ENCODE peak calls at places on chromosomes 11 and 22, in ten cellular contexts. D is esophagus squamous epithelium; O is activated CD4-positive, CD25-positive, alpha-beta regulatory T cell; P is T-helper 22 cell; U is WTC11; R is NCI-H1092; J is stimulated activated CD4-positive, alpha-beta T cell treated with anti-CD3 and anti-CD28 coated beads, Interleukin-4, amount 100 ng/mL, for 4 hours; B is Panc1; W is GDM1; T is heart left ventricle. H is an unnamed sample.

GRCh38 chr11:34633990-34634725 is 13.3 kb downstream of the EHF start:
- DNase-seq in J (no peak), D (no peak), B (no peak), R (no peak), P (no peak), U (no peak), O (no peak), T (no peak), W (no peak), H (no peak)

GRCh38 chr22:30234786-30235470 is 11.6 kb downstream of the LIF start:
- DNase-seq in U (no peak), J (no peak), R (no peak), P (no peak), W (no peak), T (no peak), D (no peak), O (no peak), B (no peak), H (no peak)

GRCh38 chr11:107695446-107695845 is 16.4 kb downstream of the SLN start:
- DNase-seq in O (no peak), W (no peak), D (no peak), U (no peak), J (no peak), T (no peak), B (no peak), P (no peak), R (no peak), H (no peak)

GRCh38 chr22:49381595-49382450 is 445.9 kb downstream of the BRD1 start:
- DNase-seq in P (no peak), T (no peak), J (no peak), D (no peak), B (no peak), U (no peak), W (no peak), R (no peak), O (no peak), H (no peak)

GRCh38 chr22:17501679-17502285 is 61.5 kb upstream of the SLC25A18 start:
- DNase-seq in W (peak), P (no peak), R (peak), D (no peak), U (no peak), J (peak), O (peak), B (peak), T (peak), H (no peak)

GRCh38 chr11:27663294-27663693 is 37.0 kb downstream of the BDNF start:
- DNase-seq in B (no peak), R (no peak), O (no peak), P (no peak), W (no peak), U (no peak), J (no peak), D (no peak), T (no peak), H (no peak)

GRCh38 chr11:117221775-117222517 is 9.9 kb downstream of the PCSK7 start:
- DNase-seq in J (no peak), W (no peak), P (no peak), O (no peak), D (no peak), T (peak), R (peak), B (no peak), U (no peak), H (no peak)

GRCh38 chr11:69232821-69233760 is 60.9 kb upstream of the MYEOV start:
- DNase-seq in D (no peak), P (no peak), O (no peak), T (peak), W (no peak), B (no peak), U (no peak), R (no peak), J (no peak), H (no peak)

GRCh38 chr11:90738799-90739198 is 516.0 kb upstream of the CHORDC1 start:
- DNase-seq in R (no peak), T (no peak), D (no peak), W (no peak), O (no peak), B (no peak), P (no peak), U (no peak), J (no peak), H (no peak)

GRCh38 chr11:3154001-3154599 is 11.0 kb downstream of the OSBPL5 start:
- DNase-seq in O (no peak), J (no peak), T (no peak), P (no peak), R (no peak), D (no peak), B (no peak), U (no peak), W (no peak), H (no peak)

GRCh38 chr11:104547996-104548661 is 350.1 kb downstream of the CASP12 start:
- DNase-seq in R (no peak), P (no peak), O (no peak), U (peak), B (no peak), D (no peak), T (no peak), J (no peak), W (no peak), H (no peak)

GRCh38 chr11:26204110-26204509 is 127.8 kb upstream of the ANO3 start:
- DNase-seq in O (no peak), T (no peak), R (no peak), B (no peak), P (no peak), W (no peak), D (no peak), U (no peak), J (no peak), H (no peak)

GRCh38 chr11:94325681-94326080 is 21.3 kb downstream of the IZUMO1R start:
- DNase-seq in T (no peak), D (no peak), O (no peak), J (peak), R (no peak), P (no peak), U (peak), W (peak), B (peak), H (no peak)

GRCh38 chr11:8034604-8035224 is 46.3 kb upstream of the TUB start:
- DNase-seq in D (no peak), J (no peak), R (no peak), O (no peak), P (no peak), W (no peak), U (no peak), B (no peak), T (no peak), H (no peak)

GRCh38 chr11:21554284-21554683 is 638.6 kb upstream of the ANO5 start:
- DNase-seq in J (no peak), T (no peak), U (no peak), B (no peak), D (no peak), W (no peak), O (no peak), P (no peak), R (no peak), H (no peak)

GRCh38 chr22:50160947-50161346 is 9.6 kb upstream of the PANX2 start:
- DNase-seq in P (no peak), R (no peak), J (no peak), O (no peak), B (no peak), W (no peak), T (no peak), D (no peak), U (no peak), H (no peak)

GRCh38 chr11:119921571-119921970 is 192.6 kb upstream of the NECTIN1 start:
- DNase-seq in T (no peak), O (no peak), U (no peak), P (no peak), B (no peak), R (no peak), J (no peak), D (no peak), W (no peak), H (no peak)

GRCh38 chr22:20099099-20099711 is 16.7 kb upstream of the RANBP1 start:
- DNase-seq in T (no peak), D (no peak), O (no peak), R (no peak), J (no peak), U (no peak), W (no peak), P (no peak), B (no peak), H (no peak)

GRCh38 chr11:114262681-114263509 is 33.3 kb upstream of the NNMT start:
- DNase-seq in D (no peak), B (no peak), W (peak), T (no peak), O (no peak), R (peak), J (no peak), U (peak), P (no peak), H (no peak)

GRCh38 chr11:124902616-124903015 is 5.0 kb upstream of the ROBO4 start:
- DNase-seq in T (no peak), R (no peak), W (no peak), P (no peak), O (no peak), J (no peak), U (no peak), B (no peak), D (no peak), H (no peak)